ENCODE peak calls at places on chromosome 21, in five cellular contexts. B is HFF-Myc; I is neural crest cell; Q is CD8-positive, alpha-beta T cell; Z is PC-9. X is an unnamed sample.
A peak's percentile ranks its signal among the peaks of the same experiment; 100 is the strongest.

GRCh38 chr21:31596055-31596454 is 63.4 kb upstream of the SOD1 start:
- DNase-seq in B (no peak), I (no peak), Q (no peak), Z (no peak), X (no peak)

GRCh38 chr21:43906585-43907370 is 41.8 kb downstream of the AGPAT3 start:
- DNase-seq in B (no peak), I (no peak), Q (no peak), Z (no peak), X (no peak)

GRCh38 chr21:31580866-31581276 is 78.6 kb upstream of the SOD1 start:
- DNase-seq in B (peak; percentile 40), I (peak; percentile 85), Q (peak; percentile 79), Z (peak; percentile 56), X (peak; percentile 47)

GRCh38 chr21:44018813-44019567 is 6.9 kb downstream of the TRAPPC10 start:
- DNase-seq in B (no peak), I (no peak), Q (peak; percentile 21), Z (no peak), X (no peak)

GRCh38 chr21:39519835-39520234 is 68.1 kb downstream of the SH3BGR start:
- DNase-seq in B (no peak), I (no peak), Q (no peak), Z (no peak), X (no peak)

GRCh38 chr21:29403291-29403690 is 104.6 kb downstream of the BACH1 start:
- DNase-seq in B (no peak), I (no peak), Q (no peak), Z (no peak), X (no peak)

GRCh38 chr21:34644815-34645214 is 24.0 kb upstream of the CLIC6 start:
- DNase-seq in B (no peak), I (no peak), Q (no peak), Z (no peak), X (no peak)

GRCh38 chr21:24716306-24716918 is 890.9 kb downstream of the MRPL39 start:
- DNase-seq in B (no peak), I (no peak), Q (no peak), Z (no peak), X (no peak)

GRCh38 chr21:45817345-45817744 is 164.2 kb upstream of the COL6A1 start:
- DNase-seq in B (no peak), I (no peak), Q (no peak), Z (no peak), X (no peak)

GRCh38 chr21:44965251-44966022 is 25.6 kb downstream of the SLX9 start:
- DNase-seq in B (no peak), I (no peak), Q (no peak), Z (no peak), X (no peak)

GRCh38 chr21:39601194-39601940 is 11.4 kb upstream of the B3GALT5 start:
- DNase-seq in B (no peak), I (no peak), Q (no peak), Z (no peak), X (no peak)

GRCh38 chr21:42637602-42638041 is 15.8 kb upstream of the PDE9A start:
- DNase-seq in B (no peak), I (no peak), Q (no peak), Z (no peak), X (no peak)

GRCh38 chr21:41611966-41612606 is 104.1 kb upstream of the TMPRSS2 start:
- DNase-seq in B (no peak), I (no peak), Q (no peak), Z (peak; percentile 61), X (no peak)

GRCh38 chr21:34027727-34028461 is 45.5 kb upstream of the MRPS6 start:
- DNase-seq in B (no peak), I (no peak), Q (no peak), Z (no peak), X (no peak)

GRCh38 chr21:31264574-31264973 is 79.5 kb downstream of the TIAM1 start:
- DNase-seq in B (no peak), I (no peak), Q (no peak), Z (no peak), X (no peak)

X was measured in glomerular endothelial cell.